ENCODE peak calls at places on chromosome 13, in five cellular contexts. T is HepG2, U is SK-N-SH, L is A549, A is H1. P is an unnamed sample.

GRCh38 chr13:42593719-42594012 is 19.7 kb downstream of the TNFSF11 start:
- DNase-seq in T (no peak), U (no peak), L (no peak), A (no peak), P (no peak)

GRCh38 chr13:52428295-52428694 is 22.1 kb downstream of the VPS36 start:
- DNase-seq in T (peak; percentile 82), U (peak; percentile 33), L (no peak), A (no peak), P (peak; percentile 9)

GRCh38 chr13:44335463-44335862 is 38.2 kb upstream of the SERP2 start:
- DNase-seq in T (no peak), U (no peak), L (no peak), A (no peak), P (peak; percentile 35)

GRCh38 chr13:20118268-20119140 is 42.3 kb downstream of the GJA3 start:
- DNase-seq in T (no peak), U (peak; percentile 71), L (peak; percentile 21), A (no peak), P (peak; percentile 72)

GRCh38 chr13:85525411-85525810 is 273.8 kb downstream of the SLITRK6 start:
- DNase-seq in T (no peak), U (no peak), L (no peak), A (no peak), P (no peak)

GRCh38 chr13:51105046-51105445 is 6.0 kb downstream of the C13orf42 start:
- DNase-seq in T (no peak), U (no peak), L (no peak), A (no peak), P (no peak)

GRCh38 chr13:28301839-28302238 is 163.5 kb downstream of the PAN3 start:
- DNase-seq in T (no peak), U (no peak), L (no peak), A (no peak), P (no peak)

GRCh38 chr13:102799544-102800144 is 725 bp downstream of the BIVM start:
- DNase-seq in T (no peak), U (peak; percentile 75), L (peak; percentile 6), A (no peak), P (peak; percentile 28)

GRCh38 chr13:55403887-55404487 is 1736.7 kb upstream of the PRR20A start:
- DNase-seq in T (no peak), U (no peak), L (no peak), A (no peak), P (no peak)

GRCh38 chr13:51739403-51740112 is 64.4 kb downstream of the DHRS12 start:
- DNase-seq in T (no peak), U (no peak), L (no peak), A (no peak), P (no peak)

GRCh38 chr13:40875583-40875982 is 86.2 kb downstream of the SLC25A15 start:
- DNase-seq in T (no peak), U (no peak), L (no peak), A (no peak), P (no peak)

GRCh38 chr13:42533336-42533591 is 40.7 kb upstream of the TNFSF11 start:
- DNase-seq in T (no peak), U (no peak), L (no peak), A (no peak), P (no peak)

GRCh38 chr13:59793107-59793506 is 370.6 kb downstream of the DIAPH3 start:
- DNase-seq in T (no peak), U (no peak), L (no peak), A (peak; percentile 67), P (no peak)

GRCh38 chr13:44414771-44415170 is 41.1 kb downstream of the SERP2 start:
- DNase-seq in T (no peak), U (no peak), L (no peak), A (no peak), P (no peak)

GRCh38 chr13:78598933-78599332 is 4.4 kb downstream of the POU4F1 start:
- DNase-seq in T (no peak), U (no peak), L (no peak), A (no peak), P (no peak)

GRCh38 chr13:34701919-34702318 is 240.2 kb upstream of the NBEA start:
- DNase-seq in T (no peak), U (no peak), L (no peak), A (no peak), P (no peak)

GRCh38 chr13:44417876-44418275 is 44.3 kb downstream of the SERP2 start:
- DNase-seq in T (no peak), U (no peak), L (no peak), A (no peak), P (no peak)

GRCh38 chr13:24183741-24184182 is 23.2 kb downstream of the SPATA13 start:
- DNase-seq in T (peak; percentile 85), U (no peak), L (no peak), A (no peak), P (no peak)

GRCh38 chr13:73757471-73758233 is 376.6 kb downstream of the KLF12 start:
- DNase-seq in T (no peak), U (no peak), L (no peak), A (no peak), P (no peak)

GRCh38 chr13:50917572-50917971 is 8.0 kb downstream of the RNASEH2B start:
- DNase-seq in T (no peak), U (no peak), L (no peak), A (no peak), P (no peak)

GRCh38 chr13:99086869-99087129 is 108.9 kb upstream of the DOCK9 start:
- DNase-seq in T (no peak), U (no peak), L (peak; percentile 21), A (no peak), P (no peak)

GRCh38 chr13:101706651-101707050 is 254.2 kb downstream of the ITGBL1 start:
- DNase-seq in T (peak; percentile 4), U (no peak), L (peak; percentile 2), A (no peak), P (no peak)

GRCh38 chr13:24500977-24501376 is 11.6 kb downstream of the PARP4 start:
- DNase-seq in T (no peak), U (no peak), L (no peak), A (no peak), P (no peak)

GRCh38 chr13:65836066-65836465 is 1394.1 kb downstream of the PCDH9 start:
- DNase-seq in T (no peak), U (no peak), L (no peak), A (no peak), P (no peak)

DNA sequence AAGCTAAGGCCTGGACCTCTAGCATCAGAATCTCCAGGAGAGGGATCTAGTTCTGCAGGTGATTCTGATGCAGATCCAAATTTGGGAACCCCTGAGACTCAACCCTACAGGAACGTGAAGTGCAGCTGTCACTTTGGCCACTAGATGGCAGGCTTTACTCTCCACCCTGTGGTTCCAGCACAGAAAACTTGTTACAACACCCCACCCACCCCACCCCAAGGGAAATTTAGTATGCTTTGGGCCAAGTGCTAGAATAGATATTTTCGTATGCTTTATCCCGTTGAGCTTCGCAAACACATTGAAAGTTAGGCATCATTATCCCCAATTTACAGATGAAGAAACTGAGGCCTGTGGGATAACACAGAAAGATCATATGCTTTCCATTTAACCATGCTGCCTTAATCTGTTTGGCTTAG is 232.0 kb downstream of the B3GLCT start:
- DNase-seq in T (peak; percentile 10), U (peak; percentile 46), L (peak; percentile 13), A (peak; percentile 17), P (peak; percentile 60)
- TF ChIP-seq EP300 in T (no peak), U (no peak), L (no peak), A (no peak), P (no peak)

GRCh38 chr13:29684441-29684840 is 89.0 kb upstream of the SLC7A1 start:
- DNase-seq in T (no peak), U (no peak), L (no peak), A (no peak), P (no peak)
- H3K4me2 ChIP-seq in T (no peak overlapping the region), U (peak overlapping the region; percentile 47), L (no peak overlapping the region), A (no peak overlapping the region), P (no peak overlapping the region)

GRCh38 chr13:48302920-48303330 is 626 bp upstream of the RB1 start:
- DNase-seq in T (no peak), U (no peak), L (no peak), A (no peak), P (no peak)

GRCh38 chr13:48299591-48299990 is 4.0 kb upstream of the RB1 start:
- DNase-seq in T (no peak), U (no peak), L (no peak), A (no peak), P (no peak)

GRCh38 chr13:48304132-48304876 is 753 bp downstream of the RB1 start:
- DNase-seq in T (peak; percentile 30), U (peak; percentile 50), L (peak; percentile 6), A (no peak), P (peak; percentile 28)

GRCh38 chr13:48303331-48304131 is at the start of gene RB1:
- DNase-seq in T (peak; percentile 80), U (peak; percentile 93), L (peak; percentile 57), A (no peak), P (peak; percentile 90)
- TF ChIP-seq EP300 in T (peak; percentile 24), U (no peak), L (no peak), A (no peak), P (no peak)

DNA sequence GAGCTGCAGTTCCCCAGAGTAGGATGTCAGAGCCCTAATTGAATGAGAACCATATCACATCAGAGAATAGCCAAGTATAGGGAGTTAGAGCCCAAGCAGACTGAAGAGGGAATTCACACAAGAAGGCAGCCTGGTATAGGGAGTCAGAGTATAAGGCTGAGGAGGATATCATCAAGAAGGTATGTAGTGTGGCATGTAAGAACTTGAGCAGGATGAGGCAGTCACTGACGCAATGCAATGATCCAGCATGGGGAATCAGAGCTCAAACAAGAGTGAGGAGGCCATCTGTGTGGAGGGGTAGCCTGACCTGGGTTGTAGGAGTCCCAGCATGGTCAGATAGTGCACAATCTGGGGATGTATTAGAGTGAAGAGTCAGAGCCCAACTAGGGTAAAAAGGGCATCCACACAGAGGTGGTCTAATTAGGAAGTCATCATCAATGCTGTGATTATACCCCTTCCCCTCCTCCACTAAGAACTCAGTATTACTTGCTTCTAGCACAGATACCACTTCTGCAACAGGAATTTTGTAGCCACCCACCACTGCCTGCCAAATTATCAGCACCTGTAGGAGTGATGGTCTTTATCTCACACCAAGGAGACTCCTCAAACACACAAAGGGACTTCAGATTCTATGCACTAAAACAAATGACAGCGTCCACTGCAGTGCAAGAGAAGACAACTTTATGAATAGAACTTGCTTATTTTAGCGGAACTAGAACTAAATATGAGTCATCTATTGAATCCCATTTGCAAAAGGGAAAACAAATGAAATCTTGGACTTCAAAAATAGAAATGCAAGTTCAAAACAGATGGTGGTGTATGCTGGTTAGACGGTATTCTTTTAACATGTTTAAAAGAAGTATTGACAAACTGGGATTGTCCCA is 107.2 kb downstream of the FNDC3A start:
- DNase-seq in T (no peak), U (no peak), L (no peak), A (no peak), P (no peak)
- H3K4me2 ChIP-seq in T (no peak overlapping the region), U (peak overlapping the region; percentile 11), L (no peak overlapping the region), A (no peak overlapping the region), P (no peak overlapping the region)

GRCh38 chr13:114030666-114031610 is 57.1 kb upstream of the C13orf46 start:
- DNase-seq in T (no peak), U (no peak), L (no peak), A (no peak), P (no peak)

GRCh38 chr13:114031631-114032030 is 57.8 kb upstream of the C13orf46 start:
- DNase-seq in T (no peak), U (no peak), L (no peak), A (no peak), P (no peak)

GRCh38 chr13:114033541-114034315 is 59.9 kb upstream of the C13orf46 start:
- DNase-seq in T (no peak), U (no peak), L (no peak), A (no peak), P (no peak)

GRCh38 chr13:114029866-114030625 is 56.2 kb upstream of the C13orf46 start:
- DNase-seq in T (peak; percentile 10), U (no peak), L (no peak), A (no peak), P (no peak)

GRCh38 chr13:114032121-114032799 is 58.4 kb upstream of the C13orf46 start:
- DNase-seq in T (peak; percentile 47), U (no peak), L (no peak), A (no peak), P (no peak)
- TF ChIP-seq EP300 in T (no peak), U (no peak), L (no peak), A (no peak), P (no peak)